ENCODE peak calls at places on chromosome 16, in seven cellular contexts. A is adrenal gland, S is body of pancreas, O is HCT116, M is psoas muscle, X is iPS DF 6.9, Q is heart left ventricle. B is an unnamed sample.
A peak's percentile ranks its signal among the peaks of the same experiment; 100 is the strongest.

GRCh38 chr16:11796227-11797165 is 562 bp downstream of the ZC3H7A start:
- DNase-seq in O (no peak), X (no peak), M (peak; percentile 74), Q (peak; percentile 80), A (peak; percentile 63), S (peak; percentile 59), B (peak; percentile 93)

GRCh38 chr16:65789148-65789545 is 577.3 kb upstream of the CDH5 start:
- DNase-seq in Q (no peak), O (no peak), X (no peak), A (no peak), S (no peak), M (no peak), B (no peak)

GRCh38 chr16:29806641-29807425 is 504 bp downstream of the MAZ start:
- DNase-seq in O (no peak), Q (peak; percentile 66), A (peak; percentile 70), M (peak; percentile 67), S (peak; percentile 65), X (no peak), B (no peak)

GRCh38 chr16:74099530-74099929 is 197.1 kb upstream of the PSMD7 start:
- DNase-seq in S (no peak), O (no peak), X (no peak), M (no peak), A (no peak), Q (no peak), B (no peak)

GRCh38 chr16:57041182-57042156 is 50.9 kb upstream of the CPNE2 start:
- DNase-seq in M (no peak), S (no peak), X (no peak), O (no peak), Q (no peak), A (no peak), B (no peak)

GRCh38 chr16:70523621-70524405 is at the start of gene SF3B3:
- DNase-seq in S (peak; percentile 70), M (peak; percentile 72), A (peak; percentile 63), O (no peak), X (peak; percentile 31), Q (peak; percentile 77), B (peak; percentile 94)

GRCh38 chr16:48413291-48413690 is 28.1 kb upstream of the SIAH1 start:
- DNase-seq in S (no peak), M (no peak), Q (no peak), X (no peak), A (no peak), O (no peak), B (no peak)

GRCh38 chr16:69615528-69615927 is 49.8 kb downstream of the NFAT5 start:
- DNase-seq in M (no peak), A (no peak), S (no peak), X (no peak), O (no peak), Q (no peak), B (no peak)

GRCh38 chr16:67562526-67562917 is at the start of gene CTCF:
- DNase-seq in O (peak; percentile 50), X (no peak), M (peak; percentile 85), Q (peak; percentile 87), S (peak; percentile 84), A (peak; percentile 78), B (no peak)

GRCh38 chr16:52573365-52574104 is 26.6 kb upstream of the TOX3 start:
- DNase-seq in X (no peak), M (no peak), A (no peak), S (peak; percentile 53), Q (no peak), O (no peak), B (no peak)

GRCh38 chr16:57606847-57607501 is 21.5 kb upstream of the ADGRG1 start:
- DNase-seq in S (peak; percentile 78), M (no peak), Q (no peak), A (peak; percentile 13), X (no peak), O (no peak), B (no peak)

GRCh38 chr16:53018834-53019416 is 33.8 kb downstream of the CHD9NB start:
- DNase-seq in A (no peak), O (no peak), S (no peak), Q (no peak), M (no peak), X (no peak), B (no peak)

GRCh38 chr16:59192551-59193199 is 458.6 kb upstream of the GOT2 start:
- DNase-seq in S (peak; percentile 19), X (peak; percentile 54), A (no peak), M (no peak), Q (no peak), O (no peak), B (no peak)

GRCh38 chr16:57374067-57374534 is 1.8 kb downstream of the CX3CL1 start:
- DNase-seq in Q (no peak), A (no peak), O (no peak), M (no peak), S (no peak), X (no peak), B (no peak)

GRCh38 chr16:84548971-84549844 is 44.7 kb upstream of the MEAK7 start:
- DNase-seq in X (no peak), M (no peak), Q (peak; percentile 22), S (no peak), A (peak; percentile 36), O (no peak), B (no peak)

GRCh38 chr16:30472328-30472942 is at the start of gene ITGAL:
- DNase-seq in O (no peak), X (no peak), A (peak; percentile 53), S (no peak), M (peak; percentile 32), Q (peak; percentile 52), B (no peak)

GRCh38 chr16:26599786-26600107 is 467.0 kb upstream of the C16orf82 start:
- DNase-seq in O (no peak), Q (no peak), S (no peak), A (no peak), M (no peak), X (no peak), B (peak; percentile 55)

GRCh38 chr16:57045694-57046381 is 46.5 kb upstream of the CPNE2 start:
- DNase-seq in S (peak; percentile 51), A (no peak), X (peak; percentile 37), O (peak; percentile 21), M (peak; percentile 75), Q (peak; percentile 67), B (no peak)

GRCh38 chr16:53053967-53054669 is 673 bp upstream of the CHD9 start:
- DNase-seq in Q (peak; percentile 54), X (no peak), A (peak; percentile 54), M (peak; percentile 57), O (no peak), S (peak; percentile 37), B (no peak)

GRCh38 chr16:68342620-68343019 is 31.8 kb downstream of the PRMT7 start:
- DNase-seq in Q (no peak), A (no peak), O (no peak), X (no peak), S (no peak), M (no peak), B (no peak)

GRCh38 chr16:57235128-57236092 is 9.6 kb upstream of the ARL2BP start:
- DNase-seq in M (no peak), Q (no peak), X (no peak), S (no peak), O (no peak), A (no peak), B (no peak)

GRCh38 chr16:759110-759910 is 1.2 kb upstream of the MSLN start:
- DNase-seq in A (no peak), X (no peak), M (no peak), O (no peak), Q (no peak), S (no peak), B (no peak)

GRCh38 chr16:11248133-11248532 is 7.9 kb downstream of the SOCS1 start:
- DNase-seq in Q (no peak), S (no peak), A (no peak), X (no peak), M (no peak), O (no peak), B (no peak)

GRCh38 chr16:9102943-9103342 is 11.5 kb downstream of the HAPSTR1 start:
- DNase-seq in A (no peak), X (no peak), Q (no peak), M (no peak), S (no peak), O (no peak), B (no peak)
- H3K4me1 ChIP-seq in A (peaks cover 92% of the 10 kb centered on the region), X (peaks cover 4% of the 10 kb centered on the region), Q (peaks cover 99% of the 10 kb centered on the region), M (peaks cover 96% of the 10 kb centered on the region), S (peaks cover 98% of the 10 kb centered on the region), O (peaks cover 4% of the 10 kb centered on the region), B (peaks cover 99% of the 10 kb centered on the region)

GRCh38 chr16:51152691-51153261 is 1.7 kb upstream of the SALL1 start:
- DNase-seq in O (no peak), Q (no peak), M (no peak), A (no peak), X (no peak), S (no peak), B (no peak)

GRCh38 chr16:51155199-51155607 is 4.1 kb upstream of the SALL1 start:
- DNase-seq in O (no peak), M (no peak), S (no peak), X (no peak), A (no peak), Q (no peak), B (no peak)

GRCh38 chr16:51153275-51153991 is 2.4 kb upstream of the SALL1 start:
- DNase-seq in Q (no peak), S (no peak), A (no peak), M (no peak), X (no peak), O (no peak), B (no peak)

GRCh38 chr16:51155901-51156810 is 5.1 kb upstream of the SALL1 start:
- DNase-seq in O (no peak), A (no peak), S (no peak), X (no peak), Q (no peak), M (no peak), B (no peak)

GRCh38 chr16:51154271-51155171 is 3.5 kb upstream of the SALL1 start:
- DNase-seq in O (no peak), S (no peak), A (no peak), Q (no peak), M (no peak), X (no peak), B (no peak)
- H3K27ac ChIP-seq in O (no peak overlapping the region), S (no peak overlapping the region), A (no peak overlapping the region), Q (no peak overlapping the region), M (no peak overlapping the region), X (no peak overlapping the region), B (no peak overlapping the region)

DNA sequence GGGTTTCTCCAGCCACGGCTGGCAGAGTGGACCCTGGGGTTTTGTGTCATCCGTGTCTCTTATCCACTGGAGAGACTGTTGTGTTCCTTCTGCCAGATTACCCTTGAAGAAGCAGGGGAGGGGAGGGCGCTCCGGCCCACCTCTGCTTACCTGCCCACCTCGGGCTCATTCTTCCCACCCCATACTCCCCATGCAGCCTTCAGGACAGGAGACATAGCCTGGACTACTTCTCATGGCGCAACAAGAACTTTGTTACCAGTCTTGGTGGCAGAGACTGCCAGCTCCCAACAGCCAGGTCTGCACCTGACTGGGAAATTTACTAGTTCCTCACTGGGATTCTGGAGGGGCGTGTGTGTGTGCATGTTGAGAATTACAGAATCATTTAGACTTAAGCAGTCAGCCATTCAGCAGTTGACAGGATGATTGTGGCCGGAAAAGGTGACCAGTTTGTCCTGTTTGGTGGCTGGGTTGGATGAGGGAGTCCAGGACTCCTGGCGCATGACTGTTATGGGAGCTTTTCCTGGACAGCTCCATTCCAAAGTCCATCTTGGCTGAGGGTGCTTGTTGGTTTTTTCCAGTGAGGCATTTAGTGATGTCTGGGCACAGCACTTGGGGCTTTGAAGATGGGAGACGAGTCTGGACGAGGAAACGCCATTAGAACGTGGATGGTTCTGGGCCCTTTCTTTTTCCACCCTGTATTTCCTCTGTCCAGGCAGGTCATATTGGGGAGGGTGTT is 8.7 kb downstream of the GSE1 start:
- DNase-seq in A (no peak), Q (no peak), O (no peak), S (peak; percentile 83), X (no peak), M (no peak), B (no peak)
- H3K4me1 ChIP-seq in A (peaks cover 24% of the 10 kb centered on the region), Q (peaks cover 21% of the 10 kb centered on the region), O (no peaks in the 10 kb centered on the region), S (peaks cover 100% of the 10 kb centered on the region), X (peaks cover 7% of the 10 kb centered on the region), M (peaks cover 50% of the 10 kb centered on the region), B (peaks cover 32% of the 10 kb centered on the region)

GRCh38 chr16:4455081-4455480 is 19.3 kb downstream of the NMRAL1 start:
- DNase-seq in X (no peak), Q (no peak), A (no peak), S (no peak), O (no peak), M (no peak), B (no peak)
- H3K27ac ChIP-seq in X (no peak overlapping the region), Q (no peak overlapping the region), A (no peak overlapping the region), S (no peak overlapping the region), O (no peak overlapping the region), M (no peak overlapping the region), B (no peak overlapping the region)

B was measured in esophagus muscularis mucosa.